ENCODE peak calls at places on chromosomes 1 and 21, in five cellular contexts. P is HEK293T; Z is GM20000; C is astrocyte of the spinal cord; Q is activated T-helper 1 cell treated with anti-CD3 and anti-CD28 coated beads, Interleukin-2, amount 50 U/mL, for 16 hours. M is an unnamed sample.

GRCh38 chr1:23211955-23212354 is 5.3 kb downstream of the HTR1D start:
- DNase-seq in P (no peak), Z (no peak), C (no peak), Q (no peak), M (no peak)

GRCh38 chr1:201605385-201605747 is 66.4 kb downstream of the NAV1 start:
- DNase-seq in P (no peak), Z (no peak), C (no peak), Q (no peak), M (no peak)

GRCh38 chr1:54614024-54614423 is 9.3 kb downstream of the FAM151A start:
- DNase-seq in P (no peak), Z (no peak), C (no peak), Q (no peak), M (no peak)

GRCh38 chr1:151510957-151511635 is at the start of gene CGN:
- DNase-seq in P (peak; percentile 96), Z (peak; percentile 88), C (peak; percentile 77), Q (peak; percentile 72), M (peak; percentile 78)

GRCh38 chr1:47232187-47232874 is at the start of gene TAL1:
- DNase-seq in P (no peak), Z (peak; percentile 27), C (no peak), Q (no peak), M (no peak)

GRCh38 chr1:203590559-203590958 is 36.1 kb upstream of the ATP2B4 start:
- DNase-seq in P (no peak), Z (no peak), C (no peak), Q (no peak), M (no peak)

GRCh38 chr1:100657876-100658715 is 61.4 kb upstream of the VCAM1 start:
- DNase-seq in P (no peak), Z (no peak), C (no peak), Q (no peak), M (no peak)

GRCh38 chr1:151060241-151061011 is at the start of gene MLLT11:
- DNase-seq in P (peak; percentile 58), Z (peak; percentile 36), C (peak; percentile 87), Q (no peak), M (peak; percentile 74)

GRCh38 chr1:214418380-214418779 is 133.0 kb downstream of the PTPN14 start:
- DNase-seq in P (no peak), Z (no peak), C (no peak), Q (no peak), M (peak; percentile 55)

GRCh38 chr21:45351526-45352275 is 53.3 kb upstream of the COL18A1 start:
- DNase-seq in P (no peak), Z (no peak), C (no peak), Q (no peak), M (no peak)

GRCh38 chr1:204304067-204304466 is 55.7 kb downstream of the PLEKHA6 start:
- DNase-seq in P (no peak), Z (no peak), C (no peak), Q (no peak), M (no peak)

GRCh38 chr21:44636209-44637017 is 743 bp upstream of the KRTAP10-10 start:
- DNase-seq in P (no peak), Z (no peak), C (no peak), Q (no peak), M (no peak)

GRCh38 chr1:157073944-157074685 is 25.5 kb downstream of the ETV3L start:
- DNase-seq in P (peak; percentile 82), Z (no peak), C (peak; percentile 44), Q (no peak), M (peak; percentile 32)

GRCh38 chr1:197144570-197145325 is 1.7 kb downstream of the ASPM start:
- DNase-seq in P (no peak), Z (peak; percentile 6), C (peak; percentile 61), Q (no peak), M (peak; percentile 31)

GRCh38 chr1:111990026-111990877 is 784 bp upstream of the KCND3 start:
- DNase-seq in P (peak; percentile 42), Z (no peak), C (no peak), Q (no peak), M (no peak)

GRCh38 chr1:202223110-202223834 is 29.7 kb downstream of the LGR6 start:
- DNase-seq in P (no peak), Z (no peak), C (no peak), Q (no peak), M (no peak)

GRCh38 chr1:30028939-30029338 is 694.4 kb downstream of the MATN1 start:
- DNase-seq in P (no peak), Z (no peak), C (no peak), Q (no peak), M (no peak)

GRCh38 chr1:204480515-204480914 is 14.1 kb downstream of the PIK3C2B start:
- DNase-seq in P (no peak), Z (peak; percentile 56), C (no peak), Q (no peak), M (no peak)

GRCh38 chr1:152743371-152744145 is 14.3 kb upstream of the KPRP start:
- DNase-seq in P (no peak), Z (no peak), C (no peak), Q (no peak), M (peak; percentile 17)

GRCh38 chr21:45465105-45465504 is 60.1 kb downstream of the COL18A1 start:
- DNase-seq in P (no peak), Z (no peak), C (no peak), Q (no peak), M (no peak)

GRCh38 chr1:1250828-1251284 is 4.3 kb upstream of the C1QTNF12 start:
- DNase-seq in P (no peak), Z (peak; percentile 87), C (no peak), Q (peak; percentile 31), M (no peak)

GRCh38 chr1:115258302-115258866 is 79.7 kb downstream of the NGF start:
- DNase-seq in P (no peak), Z (no peak), C (peak; percentile 76), Q (no peak), M (peak; percentile 81)

GRCh38 chr1:94739521-94740061 is 80.6 kb upstream of the SLC44A3 start:
- DNase-seq in P (no peak), Z (no peak), C (peak; percentile 96), Q (no peak), M (peak; percentile 98)

GRCh38 chr1:84467298-84467697 is 11.8 kb upstream of the RPF1 start:
- DNase-seq in P (no peak), Z (no peak), C (no peak), Q (no peak), M (no peak)

GRCh38 chr1:154014154-154014910 is 23.8 kb downstream of the RPS27 start:
- DNase-seq in P (no peak), Z (no peak), C (peak; percentile 19), Q (no peak), M (peak; percentile 36)

GRCh38 chr1:198054510-198054909 is 102.3 kb upstream of the NEK7 start:
- DNase-seq in P (no peak), Z (no peak), C (no peak), Q (no peak), M (no peak)

GRCh38 chr1:41846595-41846994 is 72.1 kb downstream of the HIVEP3 start:
- DNase-seq in P (no peak), Z (no peak), C (peak; percentile 47), Q (no peak), M (peak; percentile 81)

GRCh38 chr1:187264995-187265602 is 436.4 kb downstream of the PLA2G4A start:
- DNase-seq in P (peak; percentile 51), Z (no peak), C (peak; percentile 75), Q (no peak), M (peak; percentile 73)

GRCh38 chr1:219503549-219503948 is 109.4 kb downstream of the ZC3H11B start:
- DNase-seq in P (no peak), Z (no peak), C (no peak), Q (no peak), M (no peak)

GRCh38 chr1:2431095-2431494 is 18.7 kb upstream of the PEX10 start:
- DNase-seq in P (no peak), Z (no peak), C (no peak), Q (no peak), M (no peak)

M was measured in HT1080.